ENCODE peak calls at places on chromosomes 7 and 10, in eight cellular contexts. J is body of pancreas; Z is astrocyte; N is heart left ventricle; S is activated CD8-positive, alpha-beta T cell treated with anti-CD3 and anti-CD28 coated beads for 36 hours; C is upper lobe of left lung; B is MM.1S; D is Calu3. A is an unnamed sample.

GRCh38 chr7:51611937-51612336 is 295.3 kb upstream of the COBL start:
- DNase-seq in N (no peak), C (no peak), B (no peak), Z (peak), J (no peak), S (no peak), D (no peak), A (no peak)

GRCh38 chr10:69087600-69088470 is at the start of gene SRGN:
- DNase-seq in S (peak), J (peak), D (no peak), C (no peak), Z (peak), B (peak), N (peak), A (peak)

GRCh38 chr10:117413928-117414618 is 38.8 kb upstream of the PDZD8 start:
- DNase-seq in S (no peak), C (no peak), D (no peak), B (no peak), J (no peak), N (no peak), Z (no peak), A (no peak)

GRCh38 chr7:136086712-136087111 is 109.6 kb upstream of the MTPN start:
- DNase-seq in S (peak), B (peak), C (no peak), Z (peak), J (peak), D (peak), N (peak), A (peak)

GRCh38 chr7:14376711-14377110 is 387.2 kb upstream of the ETV1 start:
- DNase-seq in D (no peak), J (no peak), B (peak), C (no peak), S (no peak), N (no peak), Z (no peak), A (no peak)

GRCh38 chr10:31602541-31603244 is 283.7 kb downstream of the ZEB1 start:
- DNase-seq in D (no peak), Z (peak), S (peak), B (no peak), J (peak), N (peak), C (peak), A (peak)

GRCh38 chr10:53904506-53905241 is 896.4 kb downstream of the PCDH15 start:
- DNase-seq in C (no peak), D (no peak), S (no peak), Z (no peak), N (no peak), B (no peak), J (no peak), A (no peak)

GRCh38 chr10:114087255-114087654 is 43.6 kb downstream of the ADRB1 start:
- DNase-seq in Z (no peak), D (no peak), B (no peak), C (no peak), S (no peak), J (no peak), N (no peak), A (no peak)

GRCh38 chr7:42095791-42096190 is 141.2 kb downstream of the GLI3 start:
- DNase-seq in N (no peak), J (no peak), B (no peak), C (no peak), Z (no peak), S (no peak), D (no peak), A (no peak)

GRCh38 chr10:60663850-60664249 is 114.4 kb upstream of the CDK1 start:
- DNase-seq in S (no peak), Z (no peak), C (no peak), N (no peak), D (no peak), B (no peak), J (no peak), A (no peak)

GRCh38 chr7:84022686-84023308 is 171.8 kb downstream of the SEMA3A start:
- DNase-seq in J (peak), N (no peak), Z (peak), D (no peak), C (no peak), S (no peak), B (no peak), A (no peak)

GRCh38 chr10:128539784-128540759 is 413.8 kb upstream of the MKI67 start:
- DNase-seq in D (no peak), S (no peak), Z (no peak), B (no peak), N (peak), C (peak), J (no peak), A (no peak)

GRCh38 chr10:47044741-47045140 is 133.5 kb downstream of the PTPN20 start:
- DNase-seq in D (no peak), Z (no peak), B (no peak), C (no peak), N (peak), S (no peak), J (peak), A (no peak)

GRCh38 chr7:45180084-45180986 is 22.7 kb downstream of the RAMP3 start:
- DNase-seq in Z (no peak), N (peak), C (no peak), B (no peak), J (no peak), S (no peak), D (no peak), A (no peak)

GRCh38 chr10:129891806-129892205 is 72.3 kb downstream of the EBF3 start:
- DNase-seq in C (no peak), N (peak), D (no peak), J (no peak), B (no peak), S (no peak), Z (no peak), A (no peak)

GRCh38 chr10:120891367-120891766 is 40.2 kb downstream of the WDR11 start:
- DNase-seq in S (no peak), D (no peak), B (no peak), Z (no peak), C (no peak), N (no peak), J (no peak), A (no peak)

GRCh38 chr10:44774676-44775401 is 136.3 kb upstream of the TMEM72 start:
- DNase-seq in D (no peak), C (no peak), S (no peak), Z (peak), B (no peak), J (peak), N (no peak), A (no peak)

GRCh38 chr7:55545496-55545895 is 26.8 kb downstream of the VOPP1 start:
- DNase-seq in J (no peak), S (no peak), N (peak), Z (peak), C (no peak), B (no peak), D (no peak), A (no peak)

GRCh38 chr7:127484954-127485353 is 92.4 kb upstream of the ZNF800 start:
- DNase-seq in B (no peak), C (peak), J (no peak), N (no peak), Z (no peak), D (no peak), S (peak), A (no peak)

GRCh38 chr10:54060572-54060971 is 740.5 kb downstream of the PCDH15 start:
- DNase-seq in C (no peak), N (no peak), Z (no peak), D (no peak), S (no peak), B (no peak), J (no peak), A (no peak)

GRCh38 chr10:112744525-112744924 is 205.5 kb upstream of the TCF7L2 start:
- DNase-seq in S (no peak), J (no peak), Z (no peak), N (no peak), D (peak), C (no peak), B (no peak), A (no peak)

GRCh38 chr10:21995557-21995956 is 8.0 kb downstream of the DNAJC1 start:
- DNase-seq in Z (no peak), B (no peak), S (no peak), J (no peak), C (no peak), D (no peak), N (no peak), A (no peak)

GRCh38 chr10:21993360-21994001 is 10.0 kb downstream of the DNAJC1 start:
- DNase-seq in N (no peak), S (no peak), C (no peak), Z (no peak), B (peak), J (no peak), D (no peak), A (no peak)

GRCh38 chr10:21989453-21990154 is 13.9 kb downstream of the DNAJC1 start:
- DNase-seq in S (peak), N (peak), Z (peak), C (no peak), B (peak), J (peak), D (peak), A (peak)

GRCh38 chr10:21990449-21990848 is 13.1 kb downstream of the DNAJC1 start:
- DNase-seq in Z (no peak), N (no peak), D (no peak), J (no peak), C (no peak), S (no peak), B (peak), A (no peak)

GRCh38 chr10:21991785-21992184 is 11.7 kb downstream of the DNAJC1 start:
- DNase-seq in B (no peak), S (no peak), N (no peak), J (no peak), C (no peak), Z (no peak), D (no peak), A (no peak)
- TF ChIP-seq CTCF in B (no peak), S (no peak), N (no peak), J (no peak), C (no peak), Z (no peak), D (no peak), A (no peak)

DNA sequence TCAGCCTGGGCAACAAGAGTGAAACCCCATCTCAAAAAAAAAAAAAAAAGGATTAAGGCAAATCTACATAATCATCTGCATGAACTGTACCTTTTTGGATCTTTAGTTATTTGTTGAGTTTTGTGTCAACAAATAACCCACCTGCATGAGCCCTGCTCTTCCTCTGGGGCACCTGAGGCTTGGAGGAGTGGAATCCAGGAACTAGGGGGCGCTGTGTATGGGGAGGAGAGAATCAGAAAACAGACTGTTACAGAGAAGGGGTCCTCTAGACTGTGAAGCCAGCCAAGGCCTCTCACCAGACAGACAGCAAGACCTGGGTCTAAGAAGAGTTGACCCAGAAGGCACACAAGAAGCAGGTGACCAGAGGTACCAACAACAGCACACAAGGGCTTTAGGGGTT is 682.8 kb upstream of the NRP1 start:
- DNase-seq in J (no peak), Z (no peak), D (no peak), S (no peak), N (no peak), C (no peak), B (no peak), A (no peak)
- TF ChIP-seq CTCF in J (no peak), Z (no peak), D (no peak), S (no peak), N (no peak), C (no peak), B (no peak), A (no peak)

GRCh38 chr10:97627731-97628130 is 5.6 kb downstream of the MORN4 start:
- DNase-seq in C (no peak), N (no peak), J (no peak), S (no peak), Z (no peak), D (no peak), B (no peak), A (no peak)
- TF ChIP-seq CTCF in C (no peak), N (no peak), J (no peak), S (no peak), Z (no peak), D (no peak), B (no peak), A (no peak)

GRCh38 chr7:107079212-107079940 is 34.9 kb downstream of the PRKAR2B start:
- DNase-seq in J (no peak), S (no peak), C (peak), N (no peak), D (no peak), B (no peak), Z (no peak), A (no peak)

GRCh38 chr7:107078517-107078966 is 34.0 kb downstream of the PRKAR2B start:
- DNase-seq in S (no peak), C (no peak), B (no peak), J (no peak), D (peak), N (no peak), Z (peak), A (no peak)

GRCh38 chr7:107075863-107076574 is 31.5 kb downstream of the PRKAR2B start:
- DNase-seq in S (no peak), D (no peak), B (no peak), Z (no peak), C (no peak), J (no peak), N (no peak), A (no peak)

GRCh38 chr7:107076781-107077698 is 32.5 kb downstream of the PRKAR2B start:
- DNase-seq in B (no peak), N (no peak), Z (peak), S (no peak), J (no peak), C (no peak), D (no peak), A (no peak)

GRCh38 chr7:107077699-107078516 is 33.4 kb downstream of the PRKAR2B start:
- DNase-seq in Z (no peak), J (no peak), C (no peak), S (no peak), D (no peak), B (no peak), N (no peak), A (no peak)
- TF ChIP-seq CTCF in Z (no peak), J (no peak), C (no peak), S (no peak), D (no peak), B (no peak), N (no peak), A (no peak)

GRCh38 chr10:22655312-22655973 is 58.9 kb downstream of the PIP4K2A start:
- DNase-seq in J (no peak), D (peak), S (peak), N (no peak), Z (peak), C (no peak), B (no peak), A (peak)
- TF ChIP-seq CTCF in J (no peak), D (no peak), S (no peak), N (no peak), Z (no peak), C (no peak), B (no peak), A (no peak)

DNA sequence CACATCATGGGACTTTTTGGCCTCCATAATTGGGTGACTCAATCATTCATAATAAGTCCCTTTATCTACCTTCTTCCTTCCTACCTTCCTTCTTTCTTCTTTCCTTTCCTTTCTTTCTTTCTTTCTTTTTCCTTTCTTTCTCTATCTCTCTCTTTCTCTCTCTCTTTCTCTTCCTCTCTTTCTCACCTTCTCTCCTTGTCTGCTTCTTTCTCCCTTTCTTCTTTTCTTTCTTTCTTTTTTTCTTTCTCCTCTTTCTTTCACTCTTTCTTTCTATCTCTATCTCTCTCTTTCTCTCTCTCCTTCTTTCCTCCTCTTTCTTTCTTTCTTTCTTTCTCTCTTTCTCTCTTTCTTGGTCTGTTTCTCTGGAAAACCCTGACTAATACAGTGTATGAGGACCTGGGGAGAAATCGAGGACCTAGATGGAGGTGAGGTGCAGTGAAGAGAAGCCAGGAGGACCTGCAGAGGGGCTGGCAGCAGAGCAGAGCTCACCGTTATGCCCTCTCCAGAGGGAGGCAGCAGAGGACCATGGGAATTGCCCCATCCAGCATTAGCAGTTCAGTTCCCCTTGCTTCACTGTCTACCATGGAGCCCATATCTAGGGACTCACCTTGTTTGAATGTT is 52.7 kb upstream of the BTRC start:
- DNase-seq in D (peak), J (peak), B (peak), Z (no peak), C (no peak), N (no peak), S (peak), A (peak)
- TF ChIP-seq CTCF in D (peak), J (peak), B (peak), Z (peak), C (peak), N (peak), S (peak), A (no peak)

GRCh38 chr7:100629117-100629711 is 12.1 kb downstream of the TFR2 start:
- DNase-seq in D (peak), C (no peak), B (peak), Z (no peak), N (no peak), J (peak), S (peak), A (no peak)

GRCh38 chr7:100627238-100627549 is 14.2 kb downstream of the TFR2 start:
- DNase-seq in N (no peak), D (no peak), C (no peak), S (no peak), Z (no peak), J (no peak), B (no peak), A (no peak)

GRCh38 chr7:100630066-100630465 is 11.3 kb downstream of the TFR2 start:
- DNase-seq in B (no peak), C (no peak), N (no peak), D (no peak), J (no peak), Z (no peak), S (no peak), A (no peak)

GRCh38 chr7:100632951-100633717 is 8.2 kb downstream of the TFR2 start:
- DNase-seq in C (peak), J (peak), D (peak), Z (no peak), S (peak), B (no peak), N (peak), A (no peak)
- TF ChIP-seq CTCF in C (peak), J (peak), D (peak), Z (no peak), S (peak), B (peak), N (peak), A (no peak)

DNA sequence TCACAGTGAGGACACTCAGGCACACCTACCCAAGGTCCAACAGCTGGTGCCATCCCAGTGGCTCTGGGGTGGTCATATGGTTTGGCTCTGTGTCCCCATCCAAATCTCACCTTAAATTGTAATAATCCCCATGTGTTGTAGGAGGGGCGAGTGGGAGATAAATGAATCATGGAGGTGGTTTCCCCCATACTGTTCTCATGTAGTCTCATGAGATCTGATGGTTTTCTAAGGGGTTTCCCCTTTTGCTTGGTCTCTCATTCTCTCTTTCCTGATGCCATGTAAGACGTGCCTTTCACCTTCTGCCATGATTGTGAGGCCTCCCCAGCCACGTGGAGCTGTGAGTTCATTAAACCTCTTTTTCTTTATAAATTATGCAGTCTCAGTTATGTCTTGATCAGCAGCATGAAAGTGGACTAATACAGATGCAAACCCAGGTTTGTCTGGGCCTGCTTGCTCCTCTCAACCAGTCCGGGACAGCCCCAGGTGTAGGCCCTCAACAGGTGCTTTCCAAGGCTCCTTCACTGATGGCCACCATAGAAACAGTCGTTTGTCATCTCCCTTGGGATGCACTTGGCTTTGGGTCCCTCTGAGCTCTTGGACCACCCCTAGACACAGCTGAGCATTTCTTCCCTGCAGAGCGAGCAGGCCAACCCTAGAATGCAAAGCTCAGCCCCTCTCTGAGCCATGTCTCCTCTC is 101.3 kb upstream of the CTBP2 start:
- DNase-seq in J (no peak), S (peak), B (no peak), N (no peak), D (no peak), C (no peak), Z (no peak), A (no peak)
- TF ChIP-seq CTCF in J (no peak), S (no peak), B (no peak), N (no peak), D (no peak), C (no peak), Z (no peak), A (no peak)

A was measured in prostate gland.